ENCODE peak calls at places on chromosomes 12 and 14, in seven cellular contexts. One of them, this sample, is unnamed.

GRCh38 chr14:63777024-63777423 is 49.2 kb upstream of the SGPP1 start:
- DNase-seq in IMR-90: peak
- DNase-seq in activated T-cell treated with anti-CD3 and anti-CD28 coated beads, Interleukin-2, amount 50 U/mL, for 4 hours: no peak
- DNase-seq in heart right ventricle: no peak
- DNase-seq in NCI-H748 treated with DMSO at 0.1 percent for 48 hours: no peak
- DNase-seq in activated CD4-positive, alpha-beta T cell treated with anti-CD3 and anti-CD28 coated beads, Interleukin-2, amount 50 U/mL, for 48 hours: no peak
- DNase-seq in AML-193: no peak
- DNase-seq in this sample: no peak

GRCh38 chr14:88559852-88560251 is 3.0 kb upstream of the ZC3H14 start:
- DNase-seq in heart right ventricle: no peak
- DNase-seq in activated T-cell treated with anti-CD3 and anti-CD28 coated beads, Interleukin-2, amount 50 U/mL, for 4 hours: no peak
- DNase-seq in AML-193: peak
- DNase-seq in activated CD4-positive, alpha-beta T cell treated with anti-CD3 and anti-CD28 coated beads, Interleukin-2, amount 50 U/mL, for 48 hours: no peak
- DNase-seq in IMR-90: peak
- DNase-seq in NCI-H748 treated with DMSO at 0.1 percent for 48 hours: peak
- DNase-seq in this sample: no peak

GRCh38 chr12:105100207-105100985 is 7.1 kb upstream of the WASHC4 start:
- DNase-seq in heart right ventricle: no peak
- DNase-seq in activated T-cell treated with anti-CD3 and anti-CD28 coated beads, Interleukin-2, amount 50 U/mL, for 4 hours: no peak
- DNase-seq in NCI-H748 treated with DMSO at 0.1 percent for 48 hours: no peak
- DNase-seq in activated CD4-positive, alpha-beta T cell treated with anti-CD3 and anti-CD28 coated beads, Interleukin-2, amount 50 U/mL, for 48 hours: no peak
- DNase-seq in AML-193: no peak
- DNase-seq in IMR-90: peak
- DNase-seq in this sample: no peak

GRCh38 chr14:24013654-24014514 is 25.2 kb downstream of the DHRS4L2 start:
- DNase-seq in NCI-H748 treated with DMSO at 0.1 percent for 48 hours: peak
- DNase-seq in activated CD4-positive, alpha-beta T cell treated with anti-CD3 and anti-CD28 coated beads, Interleukin-2, amount 50 U/mL, for 48 hours: peak
- DNase-seq in activated T-cell treated with anti-CD3 and anti-CD28 coated beads, Interleukin-2, amount 50 U/mL, for 4 hours: peak
- DNase-seq in heart right ventricle: no peak
- DNase-seq in IMR-90: peak
- DNase-seq in AML-193: peak
- DNase-seq in this sample: peak

GRCh38 chr12:14554281-14555008 is 13.2 kb downstream of the PLBD1 start:
- DNase-seq in activated CD4-positive, alpha-beta T cell treated with anti-CD3 and anti-CD28 coated beads, Interleukin-2, amount 50 U/mL, for 48 hours: no peak
- DNase-seq in NCI-H748 treated with DMSO at 0.1 percent for 48 hours: no peak
- DNase-seq in AML-193: peak
- DNase-seq in activated T-cell treated with anti-CD3 and anti-CD28 coated beads, Interleukin-2, amount 50 U/mL, for 4 hours: no peak
- DNase-seq in heart right ventricle: peak
- DNase-seq in IMR-90: no peak
- DNase-seq in this sample: no peak

GRCh38 chr12:20985399-20985798 is 145.6 kb upstream of the SLCO1B1 start:
- DNase-seq in NCI-H748 treated with DMSO at 0.1 percent for 48 hours: no peak
- DNase-seq in IMR-90: no peak
- DNase-seq in activated T-cell treated with anti-CD3 and anti-CD28 coated beads, Interleukin-2, amount 50 U/mL, for 4 hours: no peak
- DNase-seq in heart right ventricle: no peak
- DNase-seq in AML-193: no peak
- DNase-seq in activated CD4-positive, alpha-beta T cell treated with anti-CD3 and anti-CD28 coated beads, Interleukin-2, amount 50 U/mL, for 48 hours: no peak
- DNase-seq in this sample: no peak

GRCh38 chr12:121579190-121579791 is 1.5 kb downstream of the KDM2B start:
- DNase-seq in activated T-cell treated with anti-CD3 and anti-CD28 coated beads, Interleukin-2, amount 50 U/mL, for 4 hours: peak
- DNase-seq in IMR-90: no peak
- DNase-seq in heart right ventricle: peak
- DNase-seq in NCI-H748 treated with DMSO at 0.1 percent for 48 hours: no peak
- DNase-seq in activated CD4-positive, alpha-beta T cell treated with anti-CD3 and anti-CD28 coated beads, Interleukin-2, amount 50 U/mL, for 48 hours: peak
- DNase-seq in AML-193: no peak
- DNase-seq in this sample: peak

GRCh38 chr12:21877583-21877982 is 63.6 kb downstream of the ABCC9 start:
- DNase-seq in AML-193: no peak
- DNase-seq in NCI-H748 treated with DMSO at 0.1 percent for 48 hours: no peak
- DNase-seq in activated T-cell treated with anti-CD3 and anti-CD28 coated beads, Interleukin-2, amount 50 U/mL, for 4 hours: no peak
- DNase-seq in IMR-90: no peak
- DNase-seq in activated CD4-positive, alpha-beta T cell treated with anti-CD3 and anti-CD28 coated beads, Interleukin-2, amount 50 U/mL, for 48 hours: no peak
- DNase-seq in heart right ventricle: no peak
- DNase-seq in this sample: no peak

GRCh38 chr12:120856980-120857379 is 47.2 kb downstream of the SPPL3 start:
- DNase-seq in AML-193: peak
- DNase-seq in IMR-90: no peak
- DNase-seq in activated T-cell treated with anti-CD3 and anti-CD28 coated beads, Interleukin-2, amount 50 U/mL, for 4 hours: no peak
- DNase-seq in NCI-H748 treated with DMSO at 0.1 percent for 48 hours: no peak
- DNase-seq in heart right ventricle: no peak
- DNase-seq in activated CD4-positive, alpha-beta T cell treated with anti-CD3 and anti-CD28 coated beads, Interleukin-2, amount 50 U/mL, for 48 hours: no peak
- DNase-seq in this sample: peak

GRCh38 chr12:130104596-130105253 is 57.5 kb upstream of the FZD10 start:
- DNase-seq in NCI-H748 treated with DMSO at 0.1 percent for 48 hours: no peak
- DNase-seq in heart right ventricle: no peak
- DNase-seq in AML-193: no peak
- DNase-seq in activated T-cell treated with anti-CD3 and anti-CD28 coated beads, Interleukin-2, amount 50 U/mL, for 4 hours: no peak
- DNase-seq in IMR-90: no peak
- DNase-seq in activated CD4-positive, alpha-beta T cell treated with anti-CD3 and anti-CD28 coated beads, Interleukin-2, amount 50 U/mL, for 48 hours: no peak
- DNase-seq in this sample: no peak

GRCh38 chr14:68609012-68609411 is 183.9 kb downstream of the ZFP36L1 start:
- DNase-seq in heart right ventricle: no peak
- DNase-seq in activated T-cell treated with anti-CD3 and anti-CD28 coated beads, Interleukin-2, amount 50 U/mL, for 4 hours: no peak
- DNase-seq in activated CD4-positive, alpha-beta T cell treated with anti-CD3 and anti-CD28 coated beads, Interleukin-2, amount 50 U/mL, for 48 hours: no peak
- DNase-seq in NCI-H748 treated with DMSO at 0.1 percent for 48 hours: no peak
- DNase-seq in AML-193: no peak
- DNase-seq in IMR-90: no peak
- DNase-seq in this sample: no peak

GRCh38 chr14:54891471-54892245 is 11.0 kb downstream of the GCH1 start:
- DNase-seq in IMR-90: no peak
- DNase-seq in NCI-H748 treated with DMSO at 0.1 percent for 48 hours: no peak
- DNase-seq in heart right ventricle: no peak
- DNase-seq in activated CD4-positive, alpha-beta T cell treated with anti-CD3 and anti-CD28 coated beads, Interleukin-2, amount 50 U/mL, for 48 hours: no peak
- DNase-seq in AML-193: no peak
- DNase-seq in activated T-cell treated with anti-CD3 and anti-CD28 coated beads, Interleukin-2, amount 50 U/mL, for 4 hours: no peak
- DNase-seq in this sample: no peak